ENCODE peak calls at places on chromosome 6, in four cellular contexts. B is GM12878, O is HepG2, L is K562. J is an unnamed sample.

GRCh38 chr6:54846243-54846856 is at the start of gene FAM83B:
- DNase-seq in B (no peak), O (no peak), L (no peak), J (peak)

GRCh38 chr6:77457720-77458349 is 5.5 kb downstream of the HTR1B start:
- DNase-seq in B (no peak), O (peak), L (peak), J (no peak)

GRCh38 chr6:153131037-153131981 is at the start of gene RGS17:
- DNase-seq in B (no peak), O (no peak), L (no peak), J (peak)

GRCh38 chr6:16278048-16278724 is 39.8 kb downstream of the GMPR start:
- DNase-seq in B (no peak), O (no peak), L (no peak), J (no peak)

GRCh38 chr6:106035655-106036054 is 50.5 kb upstream of the PRDM1 start:
- DNase-seq in B (no peak), O (no peak), L (no peak), J (no peak)

GRCh38 chr6:138377844-138378243 is at the start of gene SMIM28:
- DNase-seq in B (no peak), O (no peak), L (no peak), J (no peak)

GRCh38 chr6:99589290-99589672 is 17.4 kb upstream of the PRDM13 start:
- DNase-seq in B (no peak), O (no peak), L (no peak), J (no peak)

GRCh38 chr6:52839124-52840055 is 1.2 kb downstream of the GSTA5 start:
- DNase-seq in B (no peak), O (peak), L (peak), J (peak)

GRCh38 chr6:154508573-154509375 is 1.7 kb downstream of the CNKSR3 start:
- DNase-seq in B (no peak), O (peak), L (peak), J (no peak)

GRCh38 chr6:113857565-113858066 is 471 bp downstream of the MARCKS start:
- DNase-seq in B (no peak), O (no peak), L (peak), J (peak)

GRCh38 chr6:82237013-82237412 is 10.5 kb downstream of the IBTK start:
- DNase-seq in B (no peak), O (no peak), L (no peak), J (no peak)

GRCh38 chr6:54716869-54717268 is 129.7 kb upstream of the FAM83B start:
- DNase-seq in B (no peak), O (no peak), L (no peak), J (no peak)

GRCh38 chr6:140850438-140850837 is 1282.3 kb upstream of the GJE1 start:
- DNase-seq in B (no peak), O (no peak), L (no peak), J (no peak)

GRCh38 chr6:73393278-73393677 is 1.4 kb upstream of the DDX43 start:
- DNase-seq in B (no peak), O (no peak), L (no peak), J (no peak)

GRCh38 chr6:156579564-156579963 is 197.6 kb upstream of the ARID1B start:
- DNase-seq in B (no peak), O (no peak), L (no peak), J (no peak)

GRCh38 chr6:50589751-50590470 is 123.4 kb upstream of the TFAP2D start:
- DNase-seq in B (no peak), O (no peak), L (no peak), J (no peak)

GRCh38 chr6:33744895-33745546 is 1.7 kb downstream of the IP6K3 start:
- DNase-seq in B (no peak), O (no peak), L (no peak), J (peak)

GRCh38 chr6:66508433-66508832 is 801.4 kb upstream of the EYS start:
- DNase-seq in B (no peak), O (no peak), L (no peak), J (no peak)

GRCh38 chr6:38495922-38496635 is 143.7 kb downstream of the BTBD9 start:
- DNase-seq in B (no peak), O (no peak), L (no peak), J (no peak)

GRCh38 chr6:152330984-152331383 is 306.2 kb downstream of the SYNE1 start:
- DNase-seq in B (no peak), O (no peak), L (no peak), J (no peak)

GRCh38 chr6:111543913-111544435 is 61.0 kb upstream of the REV3L start:
- DNase-seq in B (no peak), O (no peak), L (no peak), J (no peak)

GRCh38 chr6:47353822-47354221 is 44.1 kb upstream of the TNFRSF21 start:
- DNase-seq in B (no peak), O (no peak), L (no peak), J (no peak)

GRCh38 chr6:45714795-45715507 is 300.7 kb downstream of the CLIC5 start:
- DNase-seq in B (peak), O (peak), L (peak), J (peak)

GRCh38 chr6:11209941-11210340 is 22.5 kb downstream of the NEDD9 start:
- DNase-seq in B (no peak), O (no peak), L (no peak), J (no peak)

GRCh38 chr6:132607544-132608233 is 16.4 kb downstream of the TAAR2 start:
- DNase-seq in B (no peak), O (no peak), L (no peak), J (no peak)

GRCh38 chr6:81689580-81689979 is 62.9 kb downstream of the TENT5A start:
- DNase-seq in B (no peak), O (no peak), L (no peak), J (no peak)

GRCh38 chr6:31794294-31794865 is 1.2 kb downstream of the VARS1 start:
- DNase-seq in B (no peak), O (no peak), L (peak), J (no peak)

DNA sequence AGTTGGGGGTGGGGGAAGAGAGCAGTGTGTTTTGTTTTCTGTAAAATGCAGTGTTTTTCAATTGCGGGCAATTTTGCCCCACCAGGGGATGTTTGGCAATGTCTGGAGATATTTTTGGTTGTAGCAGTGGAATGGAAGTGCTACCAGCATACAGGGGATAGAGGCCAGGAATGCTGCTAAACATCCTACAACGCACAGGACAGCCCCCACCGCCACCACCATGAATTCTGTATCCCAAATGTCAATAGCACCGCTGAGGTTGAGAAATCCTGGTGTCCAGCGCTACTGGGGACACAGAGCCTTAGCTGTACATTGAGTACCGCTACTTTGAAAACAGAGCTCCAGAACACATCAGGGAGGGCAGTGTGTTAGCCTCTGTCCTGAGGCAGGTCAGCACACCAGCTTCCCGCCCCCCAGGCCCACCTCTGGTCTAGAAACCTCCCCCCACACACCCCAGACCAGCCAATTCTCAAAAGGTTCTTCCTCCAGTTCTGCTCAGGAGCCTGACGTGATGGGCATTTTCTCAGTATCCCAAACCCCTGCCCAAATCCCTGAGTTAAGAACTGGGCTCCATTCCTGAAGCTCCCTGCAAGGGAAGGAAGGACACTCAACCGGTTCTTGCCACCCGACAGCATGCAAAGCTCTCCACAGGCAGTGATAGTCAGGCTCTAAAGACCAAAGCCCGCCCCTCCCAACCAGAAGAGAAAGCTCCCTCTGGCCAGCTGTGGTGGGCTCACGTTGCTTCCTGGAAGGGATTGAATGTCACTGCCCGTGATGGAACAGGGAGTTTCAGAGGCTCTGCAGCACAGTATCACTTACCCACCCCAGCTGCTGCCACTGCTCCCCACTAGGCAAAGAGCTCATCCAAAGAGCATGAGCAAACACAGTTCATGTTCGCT is 321.5 kb upstream of the JARID2 start:
- DNase-seq in B (no peak), O (no peak), L (no peak), J (peak)
- TF ChIP-seq KDM1A in B (no peak), O (no peak), L (no peak), J (no peak)

GRCh38 chr6:322205-322930 is 30.1 kb downstream of the DUSP22 start:
- DNase-seq in B (no peak), O (no peak), L (peak), J (no peak)
- H3K4me3 ChIP-seq in B (peak), O (no peak), L (no peak), J (no peak)

DNA sequence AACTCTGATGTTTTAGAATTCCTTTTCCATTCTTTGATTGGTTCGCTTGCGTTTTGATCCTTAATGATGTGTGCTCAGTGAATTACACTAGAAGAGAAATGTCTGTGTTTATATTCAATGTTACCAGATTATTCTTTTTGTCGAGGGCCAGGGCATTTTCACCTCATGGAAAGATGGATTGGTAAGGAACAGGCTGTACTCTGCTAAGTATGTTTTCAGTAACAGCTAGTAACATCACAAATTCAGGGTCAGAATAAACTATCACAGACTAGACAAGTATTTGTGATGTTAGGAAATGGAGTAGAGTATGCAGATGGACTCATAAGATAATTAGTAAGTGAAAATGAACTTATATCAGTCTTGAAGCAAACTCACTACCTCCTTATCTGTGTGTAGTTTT is 235.6 kb downstream of the SOX4 start:
- DNase-seq in B (no peak), O (no peak), L (no peak), J (no peak)
- TF ChIP-seq POLR2AphosphoS5 in B (no peak), O (no peak), L (no peak), J (no peak)

GRCh38 chr6:97189767-97190166 is 93.2 kb downstream of the MMS22L start:
- DNase-seq in B (no peak), O (no peak), L (no peak), J (no peak)

GRCh38 chr6:97187951-97188350 is 95.1 kb downstream of the MMS22L start:
- DNase-seq in B (no peak), O (no peak), L (no peak), J (no peak)

GRCh38 chr6:97186416-97186999 is 96.5 kb downstream of the MMS22L start:
- DNase-seq in B (peak), O (peak), L (peak), J (peak)
- TF ChIP-seq KDM1A in B (no peak), O (no peak), L (no peak), J (no peak)

DNA sequence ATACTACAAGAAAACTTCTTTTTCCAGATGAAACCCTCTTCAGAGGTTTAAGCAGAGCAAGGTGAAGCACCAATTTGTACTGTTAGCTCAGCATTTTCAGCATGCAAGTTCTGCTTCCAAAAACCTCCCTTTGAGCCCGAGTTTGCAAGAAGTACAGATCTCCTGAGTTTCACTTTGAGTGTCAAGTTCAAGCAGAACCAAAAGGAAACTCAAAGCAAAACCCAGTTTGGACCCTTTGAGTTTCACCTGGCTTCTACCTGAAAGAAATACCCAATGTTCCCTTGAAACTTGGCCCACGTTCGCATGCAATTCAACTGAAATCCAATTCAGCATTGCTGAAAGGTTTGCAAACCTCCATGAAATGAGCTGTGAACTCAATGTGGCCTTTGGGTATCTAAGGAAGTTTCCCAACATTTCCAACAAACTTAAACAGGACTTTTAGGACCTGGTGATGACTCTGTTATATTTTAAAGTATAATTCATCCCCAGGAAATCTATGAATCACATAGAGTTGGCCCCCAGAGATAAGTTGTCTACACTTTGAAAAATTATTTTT is 62.9 kb upstream of the HBS1L start:
- DNase-seq in B (no peak), O (no peak), L (no peak), J (no peak)
- H3K4me3 ChIP-seq in B (no peak), O (no peak), L (no peak), J (no peak)

GRCh38 chr6:169858935-169859351 is 107.5 kb downstream of the ERMARD start:
- DNase-seq in B (no peak), O (no peak), L (no peak), J (no peak)

GRCh38 chr6:169858293-169858934 is 107.0 kb downstream of the ERMARD start:
- DNase-seq in B (no peak), O (no peak), L (no peak), J (peak)

GRCh38 chr6:169859401-169859977 is 108.1 kb downstream of the ERMARD start:
- DNase-seq in B (no peak), O (no peak), L (no peak), J (peak)

GRCh38 chr6:169861431-169862045 is 110.1 kb downstream of the ERMARD start:
- DNase-seq in B (no peak), O (no peak), L (no peak), J (no peak)

DNA sequence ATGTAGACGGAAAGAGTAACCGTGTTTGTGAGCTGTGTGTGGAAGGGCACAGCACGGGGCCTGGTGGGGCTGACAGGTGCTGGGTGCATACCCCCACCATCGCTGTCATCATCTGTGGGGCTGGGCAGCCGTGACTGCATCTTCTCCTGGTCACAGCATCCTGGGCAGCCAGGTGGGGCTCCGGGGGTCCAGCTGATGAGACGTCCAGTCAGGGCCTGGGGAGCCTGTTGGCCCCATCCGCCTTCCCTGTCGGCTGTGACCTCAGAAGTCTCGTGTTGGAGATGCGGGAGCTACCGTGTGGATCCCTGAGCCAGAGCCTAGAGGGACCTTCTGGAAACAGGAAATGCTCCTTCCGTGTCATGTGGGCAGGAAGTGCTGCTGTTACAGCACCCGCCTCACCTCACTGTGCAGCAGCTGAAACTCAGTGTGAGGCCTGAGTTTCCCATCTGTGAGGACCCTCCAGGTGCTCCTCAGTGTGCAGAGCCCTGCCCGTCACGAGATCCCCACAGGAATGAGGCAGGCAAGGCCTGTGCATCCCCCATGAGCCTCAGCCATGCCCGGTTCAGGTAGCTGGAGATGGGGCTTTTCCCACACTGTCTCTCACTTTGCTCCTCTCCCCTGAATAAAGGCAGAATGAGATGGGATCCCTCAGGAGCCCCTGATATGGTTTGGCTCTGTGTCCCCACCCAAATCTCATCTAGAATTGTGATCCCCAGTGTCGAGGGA is 108.7 kb downstream of the ERMARD start:
- DNase-seq in B (no peak), O (no peak), L (no peak), J (peak)
- TF ChIP-seq POLR2AphosphoS5 in B (no peak), O (no peak), L (no peak), J (no peak)

GRCh38 chr6:13614126-13614925 is 809 bp upstream of the NOL7 start:
- DNase-seq in B (no peak), O (peak), L (peak), J (no peak)
- TF ChIP-seq KDM1A in B (no peak), O (no peak), L (no peak), J (no peak)

GRCh38 chr6:144343736-144344428 is 58.7 kb downstream of the UTRN start:
- DNase-seq in B (peak), O (peak), L (no peak), J (no peak)
- H3K4me3 ChIP-seq in B (peak), O (peak), L (no peak), J (no peak)

GRCh38 chr6:165663736-165664552 is 903 bp upstream of the PDE10A start:
- DNase-seq in B (no peak), O (no peak), L (no peak), J (no peak)
- TF ChIP-seq POLR2AphosphoS5 in B (no peak), O (no peak), L (no peak), J (no peak)

DNA sequence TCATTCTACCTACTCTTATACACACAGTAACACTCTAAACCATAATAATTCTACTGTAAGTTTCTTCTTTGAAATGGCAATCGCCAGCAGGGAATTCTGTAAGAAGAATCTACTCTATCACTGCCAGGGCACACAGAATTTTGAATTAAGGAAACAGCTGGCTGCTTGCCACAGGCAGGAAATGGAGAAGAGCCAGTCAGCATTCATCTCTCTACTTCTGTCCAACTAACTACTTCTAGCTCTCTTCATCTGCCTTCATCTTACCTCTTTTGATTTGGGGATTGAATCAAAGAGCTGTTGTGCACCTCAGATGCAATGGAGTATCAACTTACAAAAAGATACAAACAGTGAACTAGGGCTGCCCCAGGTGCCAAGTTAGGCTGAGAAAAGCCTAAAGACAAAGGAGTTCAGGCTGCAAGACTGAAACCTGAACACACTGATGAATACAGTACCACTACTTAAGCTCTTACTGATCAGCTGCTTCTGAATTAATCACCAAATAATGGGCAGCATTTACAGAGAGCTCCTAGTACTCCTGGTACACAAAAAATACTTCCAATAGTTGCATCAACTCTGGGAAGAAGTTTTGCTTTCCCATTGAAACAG is 82.0 kb downstream of the PTPRK start:
- DNase-seq in B (no peak), O (no peak), L (no peak), J (no peak)
- TF ChIP-seq KDM1A in B (no peak), O (no peak), L (no peak), J (no peak)